ENCODE peak calls at places on chromosomes 13 and 19, in eight cellular contexts. Q is fibroblast of gingiva; Z is T follicular helper cell; M is NCI-H774; V is germinal center; B is stimulated activated CD4-positive, alpha-beta T cell treated with anti-CD3 and anti-CD28 coated beads, Interleukin-4, amount 100 ng/mL, for 24 hours; Y is brain microvascular endothelial cell; E is midbrain. R is an unnamed sample.

GRCh38 chr19:40600086-40600917 is 867 bp upstream of the LTBP4 start:
- DNase-seq in Q (no peak), Z (no peak), M (no peak), V (no peak), B (no peak), Y (no peak), E (peak; percentile 30), R (no peak)

GRCh38 chr19:45547211-45547770 is 37.3 kb downstream of the OPA3 start:
- DNase-seq in Q (no peak), Z (no peak), M (no peak), V (no peak), B (no peak), Y (no peak), E (no peak), R (no peak)

GRCh38 chr19:27794444-27795042 is 1418.4 kb downstream of the UQCRFS1 start:
- DNase-seq in Q (peak; percentile 42), Z (no peak), M (no peak), V (peak; percentile 33), B (no peak), Y (peak; percentile 39), E (peak; percentile 34), R (no peak)

GRCh38 chr19:28889941-28890645 is 322.9 kb downstream of the UQCRFS1 start:
- DNase-seq in Q (no peak), Z (no peak), M (no peak), V (no peak), B (no peak), Y (no peak), E (peak; percentile 10), R (no peak)

GRCh38 chr13:74710006-74710405 is 575.8 kb upstream of the KLF12 start:
- DNase-seq in Q (peak; percentile 69), Z (no peak), M (no peak), V (no peak), B (no peak), Y (no peak), E (no peak), R (no peak)

GRCh38 chr13:33003458-33004019 is 12.7 kb upstream of the KL start:
- DNase-seq in Q (no peak), Z (no peak), M (no peak), V (no peak), B (no peak), Y (no peak), E (no peak), R (no peak)

GRCh38 chr13:32840113-32840512 is 176.1 kb upstream of the KL start:
- DNase-seq in Q (no peak), Z (no peak), M (no peak), V (no peak), B (no peak), Y (no peak), E (no peak), R (no peak)

GRCh38 chr13:30711375-30711774 is 24.0 kb upstream of the ALOX5AP start:
- DNase-seq in Q (peak; percentile 21), Z (no peak), M (no peak), V (no peak), B (no peak), Y (peak; percentile 85), E (no peak), R (peak; percentile 16)

GRCh38 chr19:51739466-51740213 is 12.0 kb downstream of the FPR1 start:
- DNase-seq in Q (no peak), Z (no peak), M (no peak), V (no peak), B (no peak), Y (no peak), E (no peak), R (no peak)

GRCh38 chr19:56637976-56638555 is 4.9 kb upstream of the SMIM17 start:
- DNase-seq in Q (peak; percentile 41), Z (no peak), M (no peak), V (peak; percentile 28), B (peak; percentile 20), Y (peak; percentile 83), E (peak; percentile 72), R (peak; percentile 34)

GRCh38 chr13:81017525-81018152 is 676.7 kb upstream of the SPRY2 start:
- DNase-seq in Q (peak; percentile 39), Z (no peak), M (peak; percentile 13), V (peak; percentile 5), B (no peak), Y (no peak), E (peak; percentile 65), R (peak; percentile 53)

GRCh38 chr19:52670046-52670445 is 31.9 kb upstream of the ZNF83 start:
- DNase-seq in Q (no peak), Z (no peak), M (no peak), V (no peak), B (no peak), Y (no peak), E (no peak), R (no peak)

GRCh38 chr19:49417090-49417489 is 6.2 kb downstream of the PTH2 start:
- DNase-seq in Q (no peak), Z (no peak), M (no peak), V (no peak), B (no peak), Y (no peak), E (no peak), R (no peak)

GRCh38 chr19:22533761-22534160 is 100.4 kb upstream of the ZNF492 start:
- DNase-seq in Q (no peak), Z (no peak), M (no peak), V (no peak), B (no peak), Y (no peak), E (no peak), R (no peak)

GRCh38 chr13:95067303-95067702 is 233.9 kb downstream of the ABCC4 start:
- DNase-seq in Q (no peak), Z (no peak), M (no peak), V (no peak), B (no peak), Y (no peak), E (no peak), R (no peak)

GRCh38 chr19:11137542-11138384 is 17.8 kb downstream of the SPC24 start:
- DNase-seq in Q (peak; percentile 95), Z (peak; percentile 35), M (peak; percentile 64), V (peak; percentile 53), B (peak; percentile 67), Y (peak; percentile 77), E (peak; percentile 71), R (peak; percentile 85)

GRCh38 chr19:4304509-4305252 is at the start of gene FSD1:
- DNase-seq in Q (peak; percentile 20), Z (peak; percentile 25), M (peak; percentile 29), V (peak; percentile 93), B (peak; percentile 73), Y (peak; percentile 30), E (peak; percentile 17), R (no peak)

GRCh38 chr19:929523-930258 is 3.9 kb downstream of the ARID3A start:
- DNase-seq in Q (no peak), Z (no peak), M (no peak), V (no peak), B (no peak), Y (no peak), E (no peak), R (no peak)

R was measured in fibroblast of the conjunctiva.